ENCODE peak calls at places on chromosome 10, in ten cellular contexts. T is heart right ventricle; Y is activated CD4-positive, alpha-beta T cell treated with anti-CD3 and anti-CD28 coated beads for 36 hours; S is left cardiac atrium; H is activated naive CD8-positive, alpha-beta T cell treated with anti-CD3 and anti-CD28 coated beads, Interleukin-2, amount 10 ng/mL, durations not matched to agents 7 days and 5 days; B is central memory CD8-positive, alpha-beta T cell; N is pancreas; I is sciatic nerve; P is upper lobe of right lung; L is naive thymus-derived CD8-positive, alpha-beta T cell. J is an unnamed sample.

GRCh38 chr10:125925244-125925834 is 29.0 kb downstream of the FANK1 start:
- ATAC-seq in T (no peak), Y (no peak), S (no peak), H (no peak), B (no peak), N (peak; percentile 92), I (no peak), P (no peak), L (no peak), J (no peak)

GRCh38 chr10:29733323-29733722 is 98.6 kb upstream of the SVIL start:
- ATAC-seq in T (no peak), Y (no peak), S (no peak), H (no peak), B (no peak), N (no peak), I (no peak), P (no peak), L (no peak), J (no peak)

GRCh38 chr10:8454357-8454756 is 399.9 kb downstream of the GATA3 start:
- ATAC-seq in T (no peak), Y (no peak), S (no peak), H (no peak), B (no peak), N (no peak), I (no peak), P (peak; percentile 30), L (no peak), J (no peak)

GRCh38 chr10:109149666-109150350 is 773.5 kb downstream of the XPNPEP1 start:
- ATAC-seq in T (no peak), Y (no peak), S (no peak), H (no peak), B (no peak), N (no peak), I (no peak), P (no peak), L (no peak), J (no peak)

GRCh38 chr10:82552273-82552672 is 677.3 kb downstream of the NRG3 start:
- ATAC-seq in T (no peak), Y (no peak), S (no peak), H (no peak), B (no peak), N (no peak), I (no peak), P (no peak), L (no peak), J (no peak)

GRCh38 chr10:50614444-50615137 is 9.2 kb downstream of the SGMS1 start:
- ATAC-seq in T (peak; percentile 15), Y (peak; percentile 71), S (peak; percentile 39), H (no peak), B (peak; percentile 56), N (peak; percentile 78), I (no peak), P (peak; percentile 66), L (peak; percentile 65), J (peak; percentile 57)

GRCh38 chr10:85238676-85239075 is 910.3 kb downstream of the CCSER2 start:
- ATAC-seq in T (no peak), Y (no peak), S (no peak), H (no peak), B (no peak), N (no peak), I (no peak), P (no peak), L (no peak), J (no peak)

GRCh38 chr10:17356820-17357219 is 97.6 kb downstream of the ST8SIA6 start:
- ATAC-seq in T (no peak), Y (no peak), S (no peak), H (no peak), B (no peak), N (no peak), I (no peak), P (no peak), L (no peak), J (no peak)

GRCh38 chr10:131841669-131842139 is 59.1 kb upstream of the PPP2R2D start:
- ATAC-seq in T (no peak), Y (no peak), S (no peak), H (no peak), B (no peak), N (no peak), I (no peak), P (peak; percentile 18), L (no peak), J (no peak)

GRCh38 chr10:4541292-4541691 is 284.7 kb upstream of the AKR1E2 start:
- ATAC-seq in T (no peak), Y (no peak), S (peak; percentile 88), H (no peak), B (no peak), N (peak; percentile 73), I (no peak), P (peak; percentile 39), L (no peak), J (peak; percentile 85)

GRCh38 chr10:29688230-29688634 is 53.5 kb upstream of the SVIL start:
- ATAC-seq in T (no peak), Y (no peak), S (no peak), H (no peak), B (no peak), N (no peak), I (no peak), P (peak; percentile 64), L (no peak), J (peak; percentile 23)

GRCh38 chr10:61042533-61042932 is 98.5 kb upstream of the RHOBTB1 start:
- ATAC-seq in T (no peak), Y (no peak), S (no peak), H (no peak), B (no peak), N (no peak), I (no peak), P (no peak), L (no peak), J (no peak)

GRCh38 chr10:102723989-102724388 is 9.6 kb downstream of the SFXN2 start:
- ATAC-seq in T (no peak), Y (no peak), S (no peak), H (no peak), B (no peak), N (no peak), I (no peak), P (no peak), L (no peak), J (no peak)

GRCh38 chr10:95445223-95445836 is 115.8 kb downstream of the SORBS1 start:
- ATAC-seq in T (peak; percentile 80), Y (no peak), S (peak; percentile 92), H (no peak), B (no peak), N (peak; percentile 84), I (peak; percentile 84), P (peak; percentile 83), L (no peak), J (peak; percentile 98)

GRCh38 chr10:88012627-88013026 is 149.2 kb downstream of the PTEN start:
- ATAC-seq in T (peak; percentile 61), Y (no peak), S (peak; percentile 81), H (no peak), B (no peak), N (no peak), I (no peak), P (peak; percentile 57), L (no peak), J (no peak)

GRCh38 chr10:94219829-94220228 is 142.9 kb downstream of the NOC3L start:
- ATAC-seq in T (no peak), Y (no peak), S (peak; percentile 61), H (no peak), B (no peak), N (no peak), I (no peak), P (peak; percentile 72), L (no peak), J (no peak)

GRCh38 chr10:5805260-5805659 is 8.0 kb downstream of the GDI2 start:
- ATAC-seq in T (no peak), Y (no peak), S (no peak), H (no peak), B (no peak), N (no peak), I (no peak), P (no peak), L (no peak), J (no peak)

GRCh38 chr10:114352653-114353298 is 51.5 kb downstream of the AFAP1L2 start:
- ATAC-seq in T (no peak), Y (no peak), S (no peak), H (no peak), B (no peak), N (no peak), I (no peak), P (no peak), L (no peak), J (no peak)

GRCh38 chr10:42769173-42769572 is 13.4 kb upstream of the BMS1 start:
- ATAC-seq in T (no peak), Y (no peak), S (no peak), H (no peak), B (no peak), N (no peak), I (no peak), P (no peak), L (no peak), J (no peak)

GRCh38 chr10:129958686-129959543 is 5.2 kb downstream of the EBF3 start:
- ATAC-seq in T (peak; percentile 8), Y (no peak), S (peak; percentile 12), H (no peak), B (no peak), N (peak; percentile 13), I (peak; percentile 2), P (peak; percentile 31), L (peak; percentile 29), J (no peak)

GRCh38 chr10:74008212-74008731 is 10.4 kb downstream of the VCL start:
- ATAC-seq in T (no peak), Y (no peak), S (peak; percentile 10), H (no peak), B (no peak), N (no peak), I (no peak), P (no peak), L (no peak), J (peak; percentile 71)

GRCh38 chr10:77892021-77892739 is 34.4 kb downstream of the DLG5 start:
- ATAC-seq in T (no peak), Y (no peak), S (no peak), H (no peak), B (no peak), N (peak; percentile 3), I (no peak), P (no peak), L (no peak), J (no peak)

GRCh38 chr10:72485701-72486100 is 131.0 kb upstream of the DNAJB12 start:
- ATAC-seq in T (no peak), Y (no peak), S (no peak), H (no peak), B (no peak), N (no peak), I (no peak), P (no peak), L (no peak), J (no peak)

GRCh38 chr10:85741626-85742300 is 624.8 kb downstream of the GRID1 start:
- ATAC-seq in T (no peak), Y (peak; percentile 68), S (no peak), H (peak; percentile 67), B (peak; percentile 76), N (no peak), I (no peak), P (no peak), L (no peak), J (no peak)

GRCh38 chr10:97916586-97916985 is 66.9 kb downstream of the GOLGA7B start:
- ATAC-seq in T (peak; percentile 41), Y (no peak), S (peak; percentile 44), H (no peak), B (no peak), N (peak; percentile 52), I (peak; percentile 80), P (peak; percentile 51), L (no peak), J (no peak)

GRCh38 chr10:70069346-70069745 is 16.7 kb downstream of the MACROH2A2 start:
- ATAC-seq in T (no peak), Y (no peak), S (no peak), H (no peak), B (no peak), N (no peak), I (no peak), P (no peak), L (no peak), J (no peak)

GRCh38 chr10:91745086-91745831 is 53.0 kb upstream of the TNKS2 start:
- ATAC-seq in T (peak; percentile 58), Y (no peak), S (peak; percentile 66), H (no peak), B (no peak), N (peak; percentile 73), I (peak; percentile 34), P (peak; percentile 56), L (no peak), J (no peak)

GRCh38 chr10:73310475-73310874 is 48.2 kb downstream of the CFAP70 start:
- ATAC-seq in T (no peak), Y (no peak), S (no peak), H (no peak), B (no peak), N (no peak), I (no peak), P (no peak), L (no peak), J (no peak)

J was measured in SK-N-SH treated with all-trans-retinoic acid at 6 μM for 48 hours.